ENCODE peak calls at places on chromosome 16, in eight cellular contexts. One of them, this sample, is unnamed.
A peak's percentile ranks its signal among the peaks of the same experiment; 100 is the strongest.

GRCh38 chr16:19389246-19389645 is 28.4 kb upstream of the TMC5 start:
- DNase-seq in GM12878: peak; percentile 8
- DNase-seq in fibroblast of lung: peak; percentile 24
- DNase-seq in GM23338: peak; percentile 89
- DNase-seq in endothelial cell of umbilical vein: peak; percentile 19
- DNase-seq in mammary epithelial cell: peak; percentile 44
- DNase-seq in GM23248: peak; percentile 43
- DNase-seq in HCT116: no peak
- DNase-seq in this sample: peak; percentile 53

GRCh38 chr16:10390867-10391266 is 5.0 kb downstream of the ATF7IP2 start:
- DNase-seq in GM12878: no peak
- DNase-seq in fibroblast of lung: no peak
- DNase-seq in GM23338: no peak
- DNase-seq in endothelial cell of umbilical vein: no peak
- DNase-seq in mammary epithelial cell: no peak
- DNase-seq in GM23248: no peak
- DNase-seq in HCT116: no peak
- DNase-seq in this sample: no peak

GRCh38 chr16:12160815-12161550 is 184.4 kb downstream of the SNX29 start:
- DNase-seq in GM12878: peak; percentile 28
- DNase-seq in fibroblast of lung: no peak
- DNase-seq in GM23338: no peak
- DNase-seq in endothelial cell of umbilical vein: no peak
- DNase-seq in mammary epithelial cell: no peak
- DNase-seq in GM23248: no peak
- DNase-seq in HCT116: no peak
- DNase-seq in this sample: no peak

GRCh38 chr16:27109666-27110523 is 43.2 kb downstream of the C16orf82 start:
- DNase-seq in GM12878: no peak
- DNase-seq in fibroblast of lung: peak; percentile 49
- DNase-seq in GM23338: peak; percentile 86
- DNase-seq in endothelial cell of umbilical vein: peak; percentile 62
- DNase-seq in mammary epithelial cell: peak; percentile 53
- DNase-seq in GM23248: peak; percentile 85
- DNase-seq in HCT116: no peak
- DNase-seq in this sample: peak; percentile 85

GRCh38 chr16:17965131-17965530 is 371.4 kb downstream of the NPIPA8 start:
- DNase-seq in GM12878: no peak
- DNase-seq in fibroblast of lung: no peak
- DNase-seq in GM23338: no peak
- DNase-seq in endothelial cell of umbilical vein: no peak
- DNase-seq in mammary epithelial cell: peak; percentile 1
- DNase-seq in GM23248: no peak
- DNase-seq in HCT116: no peak
- DNase-seq in this sample: no peak

GRCh38 chr16:85329999-85330693 is 217.9 kb upstream of the CIBAR2 start:
- DNase-seq in GM12878: no peak
- DNase-seq in fibroblast of lung: no peak
- DNase-seq in GM23338: no peak
- DNase-seq in endothelial cell of umbilical vein: no peak
- DNase-seq in mammary epithelial cell: no peak
- DNase-seq in GM23248: no peak
- DNase-seq in HCT116: no peak
- DNase-seq in this sample: no peak

GRCh38 chr16:69107311-69107962 is 2.0 kb downstream of the HAS3 start:
- DNase-seq in GM12878: no peak
- DNase-seq in fibroblast of lung: peak; percentile 22
- DNase-seq in GM23338: peak; percentile 60
- DNase-seq in endothelial cell of umbilical vein: peak; percentile 22
- DNase-seq in mammary epithelial cell: peak; percentile 52
- DNase-seq in GM23248: peak; percentile 67
- DNase-seq in HCT116: no peak
- DNase-seq in this sample: peak; percentile 44

GRCh38 chr16:51592013-51592501 is 441.0 kb upstream of the SALL1 start:
- DNase-seq in GM12878: no peak
- DNase-seq in fibroblast of lung: no peak
- DNase-seq in GM23338: peak; percentile 11
- DNase-seq in endothelial cell of umbilical vein: no peak
- DNase-seq in mammary epithelial cell: no peak
- DNase-seq in GM23248: no peak
- DNase-seq in HCT116: no peak
- DNase-seq in this sample: no peak

GRCh38 chr16:12904041-12904671 is 2.8 kb downstream of the SHISA9 start:
- DNase-seq in GM12878: no peak
- DNase-seq in fibroblast of lung: no peak
- DNase-seq in GM23338: peak; percentile 68
- DNase-seq in endothelial cell of umbilical vein: no peak
- DNase-seq in mammary epithelial cell: no peak
- DNase-seq in GM23248: no peak
- DNase-seq in HCT116: no peak
- DNase-seq in this sample: no peak

GRCh38 chr16:15899538-15900100 is 11.2 kb upstream of the CEP20 start:
- DNase-seq in GM12878: peak; percentile 65
- DNase-seq in fibroblast of lung: peak; percentile 98
- DNase-seq in GM23338: no peak
- DNase-seq in endothelial cell of umbilical vein: no peak
- DNase-seq in mammary epithelial cell: peak; percentile 98
- DNase-seq in GM23248: peak; percentile 84
- DNase-seq in HCT116: peak; percentile 99
- DNase-seq in this sample: no peak

GRCh38 chr16:76278976-76279375 is 1.8 kb downstream of the CNTNAP4 start:
- DNase-seq in GM12878: no peak
- DNase-seq in fibroblast of lung: no peak
- DNase-seq in GM23338: peak; percentile 70
- DNase-seq in endothelial cell of umbilical vein: no peak
- DNase-seq in mammary epithelial cell: peak; percentile 7
- DNase-seq in GM23248: no peak
- DNase-seq in HCT116: no peak
- DNase-seq in this sample: peak; percentile 15

GRCh38 chr16:27849621-27850020 is 213.9 kb downstream of the GSG1L start:
- DNase-seq in GM12878: no peak
- DNase-seq in fibroblast of lung: no peak
- DNase-seq in GM23338: no peak
- DNase-seq in endothelial cell of umbilical vein: no peak
- DNase-seq in mammary epithelial cell: no peak
- DNase-seq in GM23248: no peak
- DNase-seq in HCT116: no peak
- DNase-seq in this sample: no peak

GRCh38 chr16:29729116-29729521 is 16.7 kb downstream of the C16orf54 start:
- DNase-seq in GM12878: no peak
- DNase-seq in fibroblast of lung: peak; percentile 41
- DNase-seq in GM23338: peak; percentile 72
- DNase-seq in endothelial cell of umbilical vein: peak; percentile 43
- DNase-seq in mammary epithelial cell: peak; percentile 25
- DNase-seq in GM23248: peak; percentile 72
- DNase-seq in HCT116: peak; percentile 57
- DNase-seq in this sample: peak; percentile 75

GRCh38 chr16:15509051-15509592 is 74.7 kb downstream of the BMERB1 start:
- DNase-seq in GM12878: no peak
- DNase-seq in fibroblast of lung: peak; percentile 25
- DNase-seq in GM23338: peak; percentile 35
- DNase-seq in endothelial cell of umbilical vein: no peak
- DNase-seq in mammary epithelial cell: peak; percentile 56
- DNase-seq in GM23248: no peak
- DNase-seq in HCT116: no peak
- DNase-seq in this sample: no peak

GRCh38 chr16:66267287-66268137 is 99.0 kb upstream of the CDH5 start:
- DNase-seq in GM12878: no peak
- DNase-seq in fibroblast of lung: no peak
- DNase-seq in GM23338: no peak
- DNase-seq in endothelial cell of umbilical vein: no peak
- DNase-seq in mammary epithelial cell: no peak
- DNase-seq in GM23248: no peak
- DNase-seq in HCT116: no peak
- DNase-seq in this sample: no peak

GRCh38 chr16:81996664-81997529 is 14.4 kb downstream of the SDR42E1 start:
- DNase-seq in GM12878: no peak
- DNase-seq in fibroblast of lung: peak; percentile 76
- DNase-seq in GM23338: peak; percentile 73
- DNase-seq in endothelial cell of umbilical vein: peak; percentile 90
- DNase-seq in mammary epithelial cell: peak; percentile 38
- DNase-seq in GM23248: peak; percentile 90
- DNase-seq in HCT116: peak; percentile 60
- DNase-seq in this sample: peak; percentile 53

GRCh38 chr16:81997738-81998137 is 13.5 kb downstream of the SDR42E1 start:
- DNase-seq in GM12878: no peak
- DNase-seq in fibroblast of lung: peak; percentile 87
- DNase-seq in GM23338: no peak
- DNase-seq in endothelial cell of umbilical vein: peak; percentile 90
- DNase-seq in mammary epithelial cell: peak; percentile 69
- DNase-seq in GM23248: peak; percentile 82
- DNase-seq in HCT116: no peak
- DNase-seq in this sample: peak; percentile 32

GRCh38 chr16:11370084-11370931 is 25.0 kb downstream of the RMI2 start:
- DNase-seq in GM12878: peak; percentile 57
- DNase-seq in fibroblast of lung: no peak
- DNase-seq in GM23338: no peak
- DNase-seq in endothelial cell of umbilical vein: no peak
- DNase-seq in mammary epithelial cell: no peak
- DNase-seq in GM23248: no peak
- DNase-seq in HCT116: no peak
- DNase-seq in this sample: no peak

GRCh38 chr16:24036614-24037013 is 200.8 kb downstream of the PRKCB start:
- DNase-seq in GM12878: no peak
- DNase-seq in fibroblast of lung: peak; percentile 6
- DNase-seq in GM23338: peak; percentile 84
- DNase-seq in endothelial cell of umbilical vein: peak; percentile 43
- DNase-seq in mammary epithelial cell: peak; percentile 33
- DNase-seq in GM23248: peak; percentile 70
- DNase-seq in HCT116: peak; percentile 29
- DNase-seq in this sample: peak; percentile 88

GRCh38 chr16:56608876-56609462 is 585 bp downstream of the MT2A start:
- DNase-seq in GM12878: no peak
- DNase-seq in fibroblast of lung: no peak
- DNase-seq in GM23338: no peak
- DNase-seq in endothelial cell of umbilical vein: no peak
- DNase-seq in mammary epithelial cell: no peak
- DNase-seq in GM23248: peak; percentile 53
- DNase-seq in HCT116: no peak
- DNase-seq in this sample: peak; percentile 65
- TF ChIP-seq EZH2 in GM12878: no peak
- TF ChIP-seq EZH2 in fibroblast of lung: no peak
- TF ChIP-seq EZH2 in GM23338: peak; percentile 58
- TF ChIP-seq EZH2 in endothelial cell of umbilical vein: no peak
- TF ChIP-seq EZH2 in mammary epithelial cell: no peak
- TF ChIP-seq EZH2 in GM23248: no peak
- TF ChIP-seq EZH2 in HCT116: no peak
- TF ChIP-seq EZH2 in this sample: no peak

GRCh38 chr16:31458835-31459721 is at the start of gene ARMC5:
- DNase-seq in GM12878: peak; percentile 90
- DNase-seq in fibroblast of lung: peak; percentile 98
- DNase-seq in GM23338: peak; percentile 99
- DNase-seq in endothelial cell of umbilical vein: peak; percentile 96
- DNase-seq in mammary epithelial cell: peak; percentile 97
- DNase-seq in GM23248: peak; percentile 100
- DNase-seq in HCT116: peak; percentile 97
- DNase-seq in this sample: peak; percentile 98
- TF ChIP-seq EZH2 in GM12878: no peak
- TF ChIP-seq EZH2 in fibroblast of lung: no peak
- TF ChIP-seq EZH2 in GM23338: no peak
- TF ChIP-seq EZH2 in endothelial cell of umbilical vein: no peak
- TF ChIP-seq EZH2 in mammary epithelial cell: no peak
- TF ChIP-seq EZH2 in GM23248: no peak
- TF ChIP-seq EZH2 in HCT116: no peak
- TF ChIP-seq EZH2 in this sample: no peak

GRCh38 chr16:998615-999014 is 17.0 kb downstream of the SOX8 start:
- DNase-seq in GM12878: no peak
- DNase-seq in fibroblast of lung: no peak
- DNase-seq in GM23338: no peak
- DNase-seq in endothelial cell of umbilical vein: no peak
- DNase-seq in mammary epithelial cell: no peak
- DNase-seq in GM23248: no peak
- DNase-seq in HCT116: no peak
- DNase-seq in this sample: no peak

GRCh38 chr16:998211-998610 is 16.6 kb downstream of the SOX8 start:
- DNase-seq in GM12878: no peak
- DNase-seq in fibroblast of lung: no peak
- DNase-seq in GM23338: no peak
- DNase-seq in endothelial cell of umbilical vein: no peak
- DNase-seq in mammary epithelial cell: no peak
- DNase-seq in GM23248: no peak
- DNase-seq in HCT116: no peak
- DNase-seq in this sample: no peak

GRCh38 chr16:996672-997071 is 15.1 kb downstream of the SOX8 start:
- DNase-seq in GM12878: no peak
- DNase-seq in fibroblast of lung: no peak
- DNase-seq in GM23338: no peak
- DNase-seq in endothelial cell of umbilical vein: no peak
- DNase-seq in mammary epithelial cell: no peak
- DNase-seq in GM23248: no peak
- DNase-seq in HCT116: no peak
- DNase-seq in this sample: no peak

GRCh38 chr16:995783-996182 is 14.2 kb downstream of the SOX8 start:
- DNase-seq in GM12878: no peak
- DNase-seq in fibroblast of lung: no peak
- DNase-seq in GM23338: no peak
- DNase-seq in endothelial cell of umbilical vein: no peak
- DNase-seq in mammary epithelial cell: no peak
- DNase-seq in GM23248: no peak
- DNase-seq in HCT116: no peak
- DNase-seq in this sample: no peak

GRCh38 chr16:997440-998051 is 16.0 kb downstream of the SOX8 start:
- DNase-seq in GM12878: no peak
- DNase-seq in fibroblast of lung: peak; percentile 48
- DNase-seq in GM23338: peak; percentile 82
- DNase-seq in endothelial cell of umbilical vein: peak; percentile 68
- DNase-seq in mammary epithelial cell: peak; percentile 60
- DNase-seq in GM23248: peak; percentile 42
- DNase-seq in HCT116: no peak
- DNase-seq in this sample: peak; percentile 60
- TF ChIP-seq EZH2 in GM12878: no peak
- TF ChIP-seq EZH2 in fibroblast of lung: no peak
- TF ChIP-seq EZH2 in GM23338: no peak
- TF ChIP-seq EZH2 in endothelial cell of umbilical vein: no peak
- TF ChIP-seq EZH2 in mammary epithelial cell: no peak
- TF ChIP-seq EZH2 in GM23248: no peak
- TF ChIP-seq EZH2 in HCT116: no peak
- TF ChIP-seq EZH2 in this sample: no peak

DNA sequence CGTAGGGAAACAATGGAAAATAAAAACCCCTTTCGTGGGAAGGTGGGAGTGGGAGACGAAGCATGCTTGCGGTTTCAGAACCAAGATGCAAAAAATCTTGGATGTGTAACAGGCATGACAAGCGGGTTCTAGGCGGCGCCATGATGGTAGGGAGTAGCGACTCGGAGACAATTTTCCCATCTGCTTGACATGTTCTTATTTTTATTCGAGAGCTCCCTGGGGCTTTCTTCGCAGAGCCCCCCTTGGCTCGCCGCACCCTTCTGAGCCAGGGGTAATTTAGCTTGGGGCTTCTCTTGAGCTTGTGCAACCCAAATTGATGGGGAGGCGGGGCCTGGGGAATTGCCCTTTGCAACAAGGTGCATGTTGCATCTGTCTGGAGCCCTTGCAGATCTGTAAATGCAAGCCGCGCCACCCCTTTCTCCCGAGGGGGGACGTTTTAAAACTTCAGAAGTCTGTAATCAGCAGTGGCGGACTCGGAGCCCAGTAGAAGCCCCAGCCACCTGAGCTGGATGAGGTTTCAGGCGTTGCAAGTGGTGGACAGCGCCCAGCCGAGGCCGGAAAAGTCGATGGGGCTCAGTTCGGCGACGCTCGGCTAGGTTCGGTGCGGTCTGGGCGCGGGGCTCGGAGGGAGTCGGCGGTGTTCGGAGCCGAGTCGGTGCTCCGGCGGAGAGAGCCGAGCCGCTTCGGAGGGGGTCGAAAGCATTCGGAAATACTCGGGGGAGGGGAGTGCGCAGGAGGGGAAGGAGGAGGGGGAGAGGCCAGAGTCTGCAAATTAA is 2.9 kb downstream of the GNAO1 start:
- DNase-seq in GM12878: no peak
- DNase-seq in fibroblast of lung: peak; percentile 69
- DNase-seq in GM23338: peak; percentile 96
- DNase-seq in endothelial cell of umbilical vein: peak; percentile 68
- DNase-seq in mammary epithelial cell: peak; percentile 45
- DNase-seq in GM23248: peak; percentile 56
- DNase-seq in HCT116: no peak
- DNase-seq in this sample: peak; percentile 77
- TF ChIP-seq EZH2 in GM12878: no peak
- TF ChIP-seq EZH2 in fibroblast of lung: no peak
- TF ChIP-seq EZH2 in GM23338: no peak
- TF ChIP-seq EZH2 in endothelial cell of umbilical vein: no peak
- TF ChIP-seq EZH2 in mammary epithelial cell: peak; percentile 59
- TF ChIP-seq EZH2 in GM23248: no peak
- TF ChIP-seq EZH2 in HCT116: no peak
- TF ChIP-seq EZH2 in this sample: no peak